ENCODE peak calls at places on chromosomes 2 and 18, in six cellular contexts. M is A549, Q is astrocyte, R is HL-60, W is lower lobe of right lung, L is K562. E is an unnamed sample.

GRCh38 chr2:70526126-70526525 is 27.5 kb downstream of the TGFA start:
- DNase-seq in M (no peak), Q (no peak), R (no peak), W (no peak), L (no peak), E (no peak)

GRCh38 chr2:191804711-191805230 is 42.1 kb downstream of the CAVIN2 start:
- DNase-seq in M (no peak), Q (peak), R (no peak), W (no peak), L (no peak), E (no peak)

GRCh38 chr2:46097714-46098480 is 199.3 kb upstream of the EPAS1 start:
- DNase-seq in M (peak), Q (peak), R (no peak), W (no peak), L (no peak), E (peak)

GRCh38 chr2:108805782-108806181 is 19.2 kb downstream of the CCDC138 start:
- DNase-seq in M (no peak), Q (no peak), R (no peak), W (no peak), L (no peak), E (no peak)

GRCh38 chr2:236731767-236732580 is 162.3 kb downstream of the ACKR3 start:
- DNase-seq in M (peak), Q (peak), R (no peak), W (no peak), L (no peak), E (no peak)

GRCh38 chr2:69306897-69307695 is 79.9 kb downstream of the GFPT1 start:
- DNase-seq in M (peak), Q (peak), R (peak), W (peak), L (peak), E (peak)

GRCh38 chr2:217946071-217946470 is 56.7 kb downstream of the TNS1 start:
- DNase-seq in M (no peak), Q (no peak), R (no peak), W (no peak), L (no peak), E (no peak)

GRCh38 chr2:218996937-218997336 is 3.7 kb upstream of the CRYBA2 start:
- DNase-seq in M (no peak), Q (no peak), R (no peak), W (no peak), L (no peak), E (no peak)

GRCh38 chr2:232229296-232229916 is 149.1 kb upstream of the ALPP start:
- DNase-seq in M (no peak), Q (peak), R (no peak), W (no peak), L (no peak), E (no peak)

GRCh38 chr2:119233326-119234020 is 9.8 kb downstream of the STEAP3 start:
- DNase-seq in M (no peak), Q (peak), R (no peak), W (no peak), L (no peak), E (peak)

GRCh38 chr2:122236152-122236892 is 480.9 kb downstream of the TSN start:
- DNase-seq in M (peak), Q (no peak), R (peak), W (no peak), L (no peak), E (peak)

GRCh38 chr18:72261562-72261961 is 282.6 kb downstream of the CBLN2 start:
- DNase-seq in M (no peak), Q (no peak), R (no peak), W (no peak), L (no peak), E (no peak)

GRCh38 chr18:48749768-48750167 is 201.0 kb downstream of the SMAD7 start:
- DNase-seq in M (no peak), Q (peak), R (no peak), W (no peak), L (no peak), E (no peak)

GRCh38 chr2:70898363-70899240 is 37.1 kb upstream of the ATP6V1B1 start:
- DNase-seq in M (no peak), Q (no peak), R (no peak), W (no peak), L (no peak), E (no peak)

GRCh38 chr2:131011481-131011880 is 81.8 kb downstream of the FAM168B start:
- DNase-seq in M (no peak), Q (no peak), R (no peak), W (no peak), L (no peak), E (no peak)

DNA sequence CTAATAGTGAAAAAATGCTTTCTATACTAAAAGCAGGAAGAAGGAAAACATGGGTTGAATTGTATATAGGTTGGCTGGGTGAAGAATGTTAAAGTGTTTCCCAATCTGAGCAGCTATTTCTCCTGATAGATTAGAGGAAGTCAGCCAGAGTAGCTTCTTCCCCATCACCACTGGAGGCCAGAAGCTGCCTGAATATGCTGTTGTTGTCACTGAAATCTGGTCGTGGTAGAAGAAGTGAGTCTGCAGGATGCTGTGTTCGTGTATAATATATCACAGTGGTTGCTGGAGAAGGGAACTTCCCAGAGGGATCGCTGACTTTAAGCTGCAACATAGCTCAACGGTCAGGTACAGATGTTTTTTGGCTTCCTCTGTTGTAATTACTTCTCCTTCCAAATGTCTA is 247.5 kb upstream of the LRATD1 start:
- DNase-seq in M (no peak), Q (no peak), R (peak), W (no peak), L (no peak), E (no peak)
- TF ChIP-seq CTCF in M (no peak), Q (no peak), R (no peak), W (no peak), L (no peak), E (no peak)

GRCh38 chr2:216216951-216217903 is 108.1 kb downstream of the XRCC5 start:
- DNase-seq in M (no peak), Q (peak), R (no peak), W (no peak), L (peak), E (peak)
- TF ChIP-seq CTCF in M (no peak), Q (no peak), R (no peak), W (no peak), L (no peak), E (no peak)

GRCh38 chr2:212007972-212008371 is 530.6 kb downstream of the ERBB4 start:
- DNase-seq in M (no peak), Q (no peak), R (no peak), W (no peak), L (no peak), E (no peak)

GRCh38 chr2:212001280-212001679 is 537.3 kb downstream of the ERBB4 start:
- DNase-seq in M (no peak), Q (no peak), R (no peak), W (no peak), L (no peak), E (no peak)

GRCh38 chr2:212005077-212005671 is 533.4 kb downstream of the ERBB4 start:
- DNase-seq in M (peak), Q (peak), R (peak), W (peak), L (no peak), E (peak)
- TF ChIP-seq CTCF in M (peak), Q (peak), R (peak), W (peak), L (no peak), E (peak)

DNA sequence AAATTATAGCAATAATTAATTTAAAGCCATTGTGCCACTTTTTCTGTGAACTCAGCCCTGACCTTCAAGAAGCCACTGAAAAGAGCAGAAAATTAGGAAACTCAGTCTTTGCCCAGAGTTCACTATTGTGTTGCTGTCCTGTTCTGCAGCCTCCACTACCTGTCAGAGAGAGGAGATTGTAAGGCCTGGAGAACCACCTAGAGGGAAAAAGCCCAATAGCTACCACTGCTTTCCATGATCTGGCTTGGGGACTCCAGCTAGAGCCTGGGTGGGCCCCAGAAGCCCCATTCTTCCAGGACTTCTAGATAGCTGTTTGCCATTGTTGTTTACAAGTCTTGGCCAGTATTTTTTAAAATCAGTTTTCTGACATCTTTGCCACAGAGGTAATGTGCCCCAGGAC is 176.1 kb upstream of the KLF7 start:
- DNase-seq in M (no peak), Q (no peak), R (no peak), W (no peak), L (no peak), E (no peak)
- TF ChIP-seq CTCF in M (peak), Q (no peak), R (no peak), W (no peak), L (no peak), E (no peak)

E was measured in HFFc6.